ENCODE peak calls at places on chromosomes 5 and 9, in six cellular contexts. F, P, K, G, U and Z are unnamed samples.

GRCh38 chr5:31921852-31922305 is 252.2 kb downstream of the GOLPH3 start:
- DNase-seq in P (no peak), K (no peak), U (no peak), F (no peak), G (no peak), Z (no peak)

GRCh38 chr9:128992995-128993394 is 35.1 kb downstream of the SH3GLB2 start:
- DNase-seq in K (peak; percentile 26), U (no peak), F (no peak), G (no peak), P (peak; percentile 30), Z (no peak)

GRCh38 chr5:73957397-73958001 is 331.5 kb downstream of the ARHGEF28 start:
- DNase-seq in P (no peak), K (no peak), G (no peak), U (no peak), F (no peak), Z (no peak)

GRCh38 chr5:80977764-80978163 is 17.6 kb downstream of the RASGRF2 start:
- DNase-seq in F (no peak), K (no peak), P (no peak), U (no peak), G (no peak), Z (no peak)

GRCh38 chr5:142783601-142784291 is 13.6 kb downstream of the ARHGAP26 start:
- DNase-seq in P (no peak), F (no peak), G (peak; percentile 56), K (no peak), U (peak; percentile 51), Z (peak; percentile 57)

GRCh38 chr9:34891386-34891785 is 66.7 kb upstream of the PHF24 start:
- DNase-seq in K (no peak), G (no peak), P (no peak), F (no peak), U (no peak), Z (no peak)

GRCh38 chr9:87950765-87951488 is 23.4 kb downstream of the CDK20 start:
- DNase-seq in P (no peak), G (no peak), K (peak; percentile 44), F (peak; percentile 24), U (no peak), Z (no peak)

GRCh38 chr9:129665814-129666511 is 516 bp downstream of the PRRX2 start:
- DNase-seq in G (no peak), U (no peak), K (no peak), F (no peak), P (no peak), Z (no peak)

GRCh38 chr9:136543830-136544548 is 1.9 kb downstream of the NOTCH1 start:
- DNase-seq in U (no peak), G (no peak), F (no peak), P (no peak), K (no peak), Z (no peak)

GRCh38 chr5:110435207-110435606 is 291.3 kb downstream of the TMEM232 start:
- DNase-seq in F (no peak), P (no peak), U (no peak), K (no peak), G (no peak), Z (no peak)

GRCh38 chr5:139669681-139670368 is 21.7 kb downstream of the CXXC5 start:
- DNase-seq in P (peak; percentile 86), G (peak; percentile 59), F (no peak), U (no peak), K (peak; percentile 74), Z (no peak)

GRCh38 chr9:130290353-130291181 is 25.0 kb downstream of the HMCN2 start:
- DNase-seq in G (no peak), F (no peak), K (no peak), P (peak; percentile 90), U (peak; percentile 43), Z (peak; percentile 65)

GRCh38 chr5:137220523-137220927 is 278.6 kb downstream of the SPOCK1 start:
- DNase-seq in G (no peak), U (no peak), P (no peak), F (no peak), K (peak; percentile 52), Z (no peak)

GRCh38 chr9:121354770-121355169 is 15.3 kb downstream of the STOM start:
- DNase-seq in P (no peak), F (no peak), G (no peak), U (no peak), K (no peak), Z (no peak)

GRCh38 chr9:121350993-121351561 is 19.0 kb downstream of the STOM start:
- DNase-seq in G (peak; percentile 89), U (peak; percentile 84), F (no peak), K (peak; percentile 34), P (peak; percentile 72), Z (peak; percentile 68)

GRCh38 chr9:121357011-121357410 is 13.0 kb downstream of the STOM start:
- DNase-seq in U (no peak), G (no peak), F (no peak), K (no peak), P (no peak), Z (no peak)

GRCh38 chr9:121354141-121354540 is 15.9 kb downstream of the STOM start:
- DNase-seq in K (no peak), G (peak; percentile 73), U (no peak), F (no peak), P (no peak), Z (no peak)

DNA sequence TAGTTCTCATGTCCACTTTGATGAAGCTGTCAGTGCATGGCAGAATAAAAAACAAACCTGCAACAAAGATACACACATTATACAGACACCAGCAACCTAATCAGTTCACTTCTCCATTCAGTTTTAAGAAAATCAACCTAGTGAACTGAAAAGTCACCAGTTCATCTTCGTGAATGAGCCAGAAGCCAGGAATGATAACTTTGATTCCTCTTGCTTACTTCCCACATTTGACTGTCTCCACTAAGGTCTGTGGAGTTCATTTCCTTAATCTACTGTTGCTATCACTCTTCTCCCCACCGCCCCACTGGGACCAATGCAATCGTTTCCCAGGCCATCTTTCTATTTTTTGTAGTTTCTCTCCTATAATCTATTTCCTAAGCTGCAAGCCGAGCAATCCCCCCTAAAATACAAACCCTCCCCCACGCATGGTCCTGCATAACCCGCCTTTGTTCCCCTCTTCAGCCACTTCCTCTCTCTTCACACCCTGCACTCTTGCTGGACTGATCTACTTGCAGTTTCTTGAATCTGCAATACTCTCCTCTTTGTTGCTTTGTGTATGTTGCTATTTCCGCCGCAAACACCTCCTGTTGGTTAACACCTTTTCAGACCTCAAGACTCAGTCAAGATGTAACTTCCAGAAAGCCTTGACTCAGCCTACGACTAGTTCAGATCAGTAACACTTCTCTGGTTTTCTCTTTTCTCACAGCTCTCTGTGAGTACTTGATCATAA is 16.6 kb downstream of the STOM start:
- DNase-seq in G (no peak), F (no peak), P (no peak), K (no peak), U (no peak), Z (no peak)
- H3K4me1 ChIP-seq in G (peaks cover 99% of the 10 kb centered on the region), F (peaks cover 3% of the 10 kb centered on the region), P (peaks cover 21% of the 10 kb centered on the region), K (peaks cover 30% of the 10 kb centered on the region), U (peaks cover 51% of the 10 kb centered on the region), Z (peaks cover 88% of the 10 kb centered on the region)

DNA sequence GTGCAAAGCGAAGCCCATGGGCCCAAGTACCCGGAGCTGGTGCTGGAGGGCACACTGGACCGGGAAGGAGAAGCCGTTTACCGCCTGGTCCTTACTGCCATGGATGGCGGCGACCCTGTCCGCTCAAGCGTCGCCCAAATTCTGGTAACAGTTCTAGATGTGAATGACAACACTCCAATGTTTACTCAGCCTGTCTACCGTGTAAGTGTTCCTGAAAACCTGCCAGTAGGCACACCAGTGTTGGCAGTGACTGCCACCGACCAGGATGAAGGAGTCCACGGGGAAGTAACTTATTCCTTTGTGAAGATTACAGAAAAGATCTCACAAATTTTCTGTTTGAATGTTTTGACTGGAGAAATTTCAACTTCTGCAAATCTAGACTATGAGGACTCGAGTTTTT is 936 bp downstream of the PCDHGA6 start:
- DNase-seq in G (no peak), F (no peak), P (no peak), K (no peak), U (no peak), Z (no peak)
- H3K9me3 ChIP-seq in G (no peaks in the 10 kb centered on the region), F (peaks cover 39% of the 10 kb centered on the region), P (peaks cover 18% of the 10 kb centered on the region), K (no peaks in the 10 kb centered on the region), U (peaks cover 6% of the 10 kb centered on the region), Z (peaks cover 16% of the 10 kb centered on the region)

DNA sequence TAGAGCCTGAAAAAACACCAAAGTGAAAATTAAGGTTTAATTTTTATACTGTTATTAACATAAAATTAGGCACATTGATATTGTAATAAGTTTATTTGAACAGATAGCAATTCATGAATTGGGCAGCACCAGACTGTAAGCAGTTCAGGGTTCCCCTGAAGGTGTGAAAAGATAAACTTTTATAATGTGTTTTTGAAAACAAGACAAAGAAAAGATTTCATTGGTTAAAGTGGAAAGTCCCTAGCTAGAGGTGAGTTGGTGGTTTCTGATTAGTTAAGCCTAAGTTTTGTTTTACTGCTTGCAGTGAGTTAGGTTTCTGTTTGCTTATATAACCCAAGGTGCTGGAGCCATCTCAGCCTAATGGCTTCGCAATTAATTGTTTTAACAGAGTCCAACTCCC is 96.5 kb upstream of the RPS23 start:
- DNase-seq in U (no peak), F (no peak), G (no peak), P (no peak), K (no peak), Z (no peak)
- H3K4me3 ChIP-seq in U (no peak overlapping the region), F (no peak overlapping the region), G (no peak overlapping the region), P (no peak overlapping the region), K (no peak overlapping the region), Z (no peak overlapping the region)

DNA sequence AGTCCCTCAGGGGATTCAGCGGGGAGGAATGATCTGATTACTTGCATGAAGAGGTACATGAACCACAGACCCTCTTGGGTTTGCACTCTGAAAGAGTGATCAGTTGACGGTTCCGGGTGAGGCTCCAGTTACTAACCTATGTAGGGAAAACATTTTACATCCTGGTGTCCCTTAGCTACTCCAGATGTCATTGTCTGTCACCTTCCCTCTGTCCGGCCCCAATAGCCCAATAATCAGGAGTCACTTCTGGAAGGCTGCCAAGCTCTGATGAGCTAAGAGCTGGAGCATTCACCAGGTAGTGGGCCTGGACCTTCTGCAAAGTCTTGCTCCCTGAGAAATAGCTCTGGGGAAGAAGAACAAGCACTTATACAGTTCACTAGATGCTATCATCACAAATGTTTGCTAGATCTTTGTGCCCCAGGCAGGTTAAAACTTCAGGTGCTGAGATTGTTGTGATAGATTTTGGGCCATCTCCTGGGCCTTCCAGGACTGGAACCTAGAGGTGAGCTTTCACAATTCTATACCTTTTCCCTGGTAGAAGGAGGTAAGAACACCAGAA is 64.5 kb downstream of the ENTREP1 start:
- DNase-seq in F (no peak), G (no peak), U (no peak), K (peak; percentile 42), P (no peak), Z (no peak)
- H3K4me1 ChIP-seq in F (no peaks in the 10 kb centered on the region), G (peaks cover 64% of the 10 kb centered on the region), U (peaks cover 18% of the 10 kb centered on the region), K (peaks cover 31% of the 10 kb centered on the region), P (peaks cover 7% of the 10 kb centered on the region), Z (peaks cover 61% of the 10 kb centered on the region)

DNA sequence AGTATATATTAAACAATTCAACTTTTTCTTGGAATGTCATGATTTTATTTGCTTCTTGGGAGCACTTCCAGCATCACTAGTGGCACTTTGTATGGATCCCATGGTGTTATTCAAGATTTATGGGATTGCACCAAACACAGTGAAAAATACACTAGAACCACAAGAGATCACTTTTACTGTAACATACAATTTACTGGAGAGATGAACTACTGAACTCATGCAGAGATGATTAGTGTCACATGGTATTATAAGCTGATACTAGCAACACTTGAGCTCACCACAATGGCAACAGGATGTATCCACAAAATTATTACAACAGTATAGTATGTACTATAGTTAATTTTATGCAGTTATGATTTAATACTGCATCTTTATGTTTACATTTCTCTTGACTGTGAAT is 16.3 kb upstream of the SLC36A2 start:
- DNase-seq in G (no peak), P (no peak), U (no peak), F (no peak), K (no peak), Z (no peak)
- H3K9me3 ChIP-seq in G (no peaks in the 10 kb centered on the region), P (peaks cover 5% of the 10 kb centered on the region), U (peaks cover 5% of the 10 kb centered on the region), F (peaks cover 8% of the 10 kb centered on the region), K (no peaks in the 10 kb centered on the region), Z (peaks cover 16% of the 10 kb centered on the region)